ENCODE peak calls at places on chromosomes 12 and 14, in nine cellular contexts. D is heart left ventricle, S is body of pancreas, C is adrenal gland, A is GM12878, Y is Peyer's patch, R is right lobe of liver, T is tibial nerve, M is suprapubic skin. E is an unnamed sample.

GRCh38 chr12:69509308-69509736 is 39.1 kb downstream of the FRS2 start:
- DNase-seq in Y (no peak), S (no peak), C (no peak), R (no peak), T (no peak), M (no peak), A (no peak), D (no peak), E (no peak)

GRCh38 chr12:24111591-24111990 is 162.1 kb upstream of the SOX5 start:
- DNase-seq in R (no peak), A (no peak), Y (no peak), S (no peak), T (no peak), C (no peak), D (no peak), M (no peak), E (no peak)

GRCh38 chr12:27185234-27186045 is 58.6 kb upstream of the STK38L start:
- DNase-seq in R (no peak), T (no peak), M (no peak), A (peak; percentile 85), D (no peak), Y (no peak), C (no peak), S (no peak), E (no peak)

GRCh38 chr14:68819260-68819691 is 26.4 kb upstream of the ZFP36L1 start:
- DNase-seq in S (no peak), T (no peak), D (peak; percentile 31), C (no peak), Y (peak; percentile 77), A (no peak), R (no peak), M (no peak), E (no peak)

GRCh38 chr12:27176765-27177164 is 67.3 kb upstream of the STK38L start:
- DNase-seq in S (no peak), M (no peak), T (no peak), C (no peak), D (no peak), R (no peak), A (no peak), Y (no peak), E (no peak)

GRCh38 chr12:27236498-27236897 is 7.6 kb upstream of the STK38L start:
- DNase-seq in R (no peak), A (no peak), T (no peak), D (no peak), Y (no peak), M (no peak), S (no peak), C (no peak), E (no peak)

GRCh38 chr12:45189766-45190403 is 26.0 kb upstream of the ANO6 start:
- DNase-seq in A (no peak), R (no peak), Y (no peak), S (no peak), D (no peak), M (no peak), C (no peak), T (no peak), E (no peak)

GRCh38 chr12:93447555-93448265 is 6.0 kb upstream of the UBE2N start:
- DNase-seq in Y (no peak), M (no peak), C (no peak), R (no peak), S (no peak), T (no peak), A (no peak), D (no peak), E (no peak)

GRCh38 chr14:64841121-64841611 is 38.5 kb downstream of the SPTB start:
- DNase-seq in S (no peak), C (peak; percentile 32), T (peak; percentile 11), Y (no peak), R (no peak), M (no peak), D (peak; percentile 67), A (no peak), E (no peak)

GRCh38 chr14:101716077-101716950 is 45.2 kb upstream of the PPP2R5C start:
- DNase-seq in S (no peak), T (no peak), Y (no peak), R (no peak), M (peak; percentile 72), A (no peak), C (no peak), D (no peak), E (peak; percentile 83)

GRCh38 chr12:101794574-101794973 is 36.2 kb downstream of the GNPTAB start:
- DNase-seq in T (no peak), D (no peak), S (no peak), Y (no peak), M (no peak), A (no peak), R (no peak), C (no peak), E (no peak)

GRCh38 chr12:123089631-123090353 is 61.1 kb downstream of the PITPNM2 start:
- DNase-seq in M (no peak), C (no peak), Y (no peak), A (no peak), D (no peak), S (no peak), T (no peak), R (no peak), E (no peak)

GRCh38 chr12:85277900-85278597 is 2.0 kb upstream of the ALX1 start:
- DNase-seq in C (no peak), T (no peak), R (peak; percentile 16), Y (peak; percentile 63), S (peak; percentile 13), A (no peak), D (no peak), M (no peak), E (no peak)

GRCh38 chr14:53495846-53496343 is 342.8 kb upstream of the DDHD1 start:
- DNase-seq in D (no peak), Y (no peak), M (no peak), C (no peak), S (no peak), R (no peak), T (no peak), A (no peak), E (no peak)

GRCh38 chr14:96888593-96888992 is 91.4 kb downstream of the VRK1 start:
- DNase-seq in C (no peak), Y (no peak), A (no peak), T (no peak), R (no peak), D (no peak), M (no peak), S (no peak), E (no peak)

GRCh38 chr14:55921516-55921915 is 196.7 kb upstream of the PELI2 start:
- DNase-seq in R (no peak), M (no peak), Y (no peak), T (no peak), C (no peak), A (no peak), S (no peak), D (no peak), E (no peak)

GRCh38 chr12:80195143-80195726 is 95.9 kb downstream of the OTOGL start:
- DNase-seq in M (no peak), C (peak; percentile 22), D (no peak), R (no peak), S (no peak), A (no peak), Y (no peak), T (no peak), E (no peak)

GRCh38 chr14:50813544-50813863 is 17.5 kb downstream of the NIN start:
- DNase-seq in T (no peak), M (no peak), C (no peak), D (no peak), Y (no peak), A (peak; percentile 38), S (no peak), R (no peak), E (peak; percentile 4)

GRCh38 chr12:112473056-112473455 is 54.3 kb downstream of the PTPN11 start:
- DNase-seq in D (no peak), S (no peak), R (no peak), C (no peak), T (no peak), Y (no peak), M (no peak), A (no peak), E (no peak)

GRCh38 chr12:6295187-6295811 is 15.2 kb upstream of the PLEKHG6 start:
- DNase-seq in R (no peak), A (no peak), D (peak; percentile 53), C (peak; percentile 54), Y (peak; percentile 82), T (no peak), S (peak; percentile 63), M (no peak), E (no peak)
- H3K27ac ChIP-seq in R (peak overlapping the region; percentile 12), A (no peak overlapping the region), D (peak overlapping the region; percentile 62), C (peak overlapping the region; percentile 72), Y (peak overlapping the region; percentile 97), T (peak overlapping the region; percentile 29), S (no peak overlapping the region), M (peak overlapping the region; percentile 61), E (no peak overlapping the region)

DNA sequence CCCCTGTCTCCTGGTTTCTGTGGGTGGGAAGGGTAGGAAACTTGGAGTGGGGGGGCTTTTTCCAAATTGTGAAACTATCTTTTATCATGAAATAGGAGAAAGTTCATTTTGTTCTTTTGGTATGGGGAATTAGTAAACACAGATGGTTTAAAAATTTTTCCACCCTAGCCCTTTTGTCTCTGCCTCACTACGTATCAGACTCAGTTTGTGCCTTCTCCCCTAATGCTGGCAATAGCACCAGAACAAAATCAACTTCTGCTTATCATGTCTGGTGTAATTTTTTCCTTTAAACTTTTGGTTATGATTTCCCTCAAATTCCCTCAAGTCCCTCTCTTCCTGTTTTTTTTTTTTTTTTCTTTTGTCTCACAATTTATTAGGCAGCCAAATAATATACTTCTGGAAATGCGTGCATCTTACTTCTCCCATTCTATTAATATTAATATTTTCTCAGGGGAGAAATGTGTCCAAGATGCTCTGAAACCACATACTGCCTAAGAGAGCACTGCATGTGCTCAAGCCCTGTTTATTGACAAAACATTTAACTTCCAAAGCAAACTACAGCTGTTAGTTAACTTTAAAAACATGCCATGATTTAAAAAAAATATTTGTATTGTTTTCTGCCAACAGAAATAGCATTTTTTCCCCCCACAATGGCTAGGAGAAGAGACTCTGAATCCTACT is 35.4 kb downstream of the TESPA1 start:
- DNase-seq in D (no peak), R (no peak), M (no peak), C (no peak), S (no peak), T (no peak), Y (no peak), A (no peak), E (no peak)
- H3K9me3 ChIP-seq in D (no peaks in the 10 kb centered on the region), R (no peaks in the 10 kb centered on the region), M (no peaks in the 10 kb centered on the region), C (no peaks in the 10 kb centered on the region), S (no peaks in the 10 kb centered on the region), T (no peaks in the 10 kb centered on the region), Y (no peaks in the 10 kb centered on the region), A (no peaks in the 10 kb centered on the region), E (no peaks in the 10 kb centered on the region)

GRCh38 chr12:65204886-65205525 is 35.6 kb downstream of the LEMD3 start:
- DNase-seq in T (no peak), S (no peak), A (no peak), Y (no peak), R (no peak), M (no peak), D (no peak), C (no peak), E (no peak)
- TF ChIP-seq POLR2A in T (no peak), S (no peak), A (no peak), Y (no peak), R (no peak), M (no peak), D (no peak), C (no peak), E (no peak)

DNA sequence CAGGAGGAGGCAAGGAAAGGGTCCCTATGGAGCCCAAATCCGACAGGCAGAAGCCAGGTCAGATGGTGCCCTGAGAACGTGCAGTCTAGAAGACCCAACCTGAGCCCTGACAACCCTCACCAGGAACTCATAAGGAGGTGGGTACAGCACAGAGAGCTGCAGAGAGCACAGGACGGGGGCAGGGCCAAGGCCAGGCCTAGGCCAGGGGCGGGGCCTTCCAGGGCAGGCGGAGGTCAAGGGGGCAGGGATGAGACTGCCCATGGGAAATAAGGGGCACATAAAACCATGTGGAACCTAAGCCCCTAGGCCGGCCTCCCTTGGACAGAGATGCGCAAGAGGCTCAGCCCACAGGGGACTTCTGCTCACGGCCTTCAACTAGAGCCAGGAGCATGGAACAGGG is 45.1 kb downstream of the SSH1 start:
- DNase-seq in D (no peak), Y (peak; percentile 28), M (no peak), S (no peak), C (no peak), A (no peak), R (no peak), T (no peak), E (no peak)
- H3K27ac ChIP-seq in D (peak overlapping the region; percentile 8), Y (peak overlapping the region; percentile 12), M (no peak overlapping the region), S (no peak overlapping the region), C (no peak overlapping the region), A (no peak overlapping the region), R (no peak overlapping the region), T (peak overlapping the region; percentile 76), E (peak overlapping the region; percentile 36)

E was measured in esophagus muscularis mucosa.